ENCODE peak calls at places on chromosomes 12 and 14, in seven cellular contexts. X, M, S, G, P, K and V are unnamed samples.

GRCh38 chr14:69845787-69846186 is 33.4 kb upstream of the SMOC1 start:
- DNase-seq in M (no peak), G (no peak), X (no peak), P (no peak), S (no peak), K (no peak), V (no peak)

GRCh38 chr12:112988224-112988623 is 9.9 kb downstream of the OAS2 start:
- DNase-seq in G (no peak), K (no peak), X (no peak), P (no peak), S (no peak), M (no peak), V (no peak)

GRCh38 chr12:118102070-118102469 is 1.7 kb downstream of the VSIG10 start:
- DNase-seq in P (peak), X (no peak), S (peak), K (no peak), G (no peak), M (no peak), V (no peak)

GRCh38 chr12:66500841-66501240 is 178.0 kb downstream of the GRIP1 start:
- DNase-seq in G (no peak), M (no peak), P (no peak), K (no peak), S (no peak), X (no peak), V (no peak)

GRCh38 chr14:89429206-89430091 is 12.4 kb upstream of the FOXN3 start:
- DNase-seq in P (peak), X (no peak), S (peak), G (no peak), M (peak), K (no peak), V (no peak)

GRCh38 chr12:57309420-57309819 is 58.4 kb upstream of the STAC3 start:
- DNase-seq in X (no peak), M (no peak), K (no peak), G (no peak), S (no peak), P (no peak), V (no peak)

GRCh38 chr12:82620917-82621316 is 65.8 kb upstream of the TMTC2 start:
- DNase-seq in P (no peak), S (no peak), M (no peak), X (no peak), K (no peak), G (no peak), V (no peak)

GRCh38 chr14:92362781-92363235 is 39.8 kb downstream of the SLC24A4 start:
- DNase-seq in X (no peak), G (no peak), S (peak), M (no peak), K (no peak), P (no peak), V (no peak)

GRCh38 chr14:74571901-74572828 is 39.9 kb downstream of the LTBP2 start:
- DNase-seq in G (peak), M (peak), P (no peak), S (peak), X (no peak), K (peak), V (no peak)

GRCh38 chr14:89801128-89801527 is 153.4 kb downstream of the EFCAB11 start:
- DNase-seq in K (no peak), M (no peak), P (no peak), S (no peak), G (no peak), X (no peak), V (no peak)

GRCh38 chr14:55782166-55782565 is 202.2 kb downstream of the KTN1 start:
- DNase-seq in M (no peak), P (no peak), X (no peak), G (no peak), S (no peak), K (no peak), V (no peak)

GRCh38 chr14:57845802-57846531 is 19.9 kb downstream of the SLC35F4 start:
- DNase-seq in S (no peak), G (no peak), M (no peak), X (no peak), P (no peak), K (no peak), V (no peak)

GRCh38 chr12:57834086-57834876 is 12.2 kb downstream of the CTDSP2 start:
- DNase-seq in K (no peak), S (no peak), X (no peak), M (no peak), G (no peak), P (no peak), V (no peak)

GRCh38 chr12:83150465-83151189 is 463.9 kb downstream of the TMTC2 start:
- DNase-seq in G (no peak), P (no peak), K (no peak), M (no peak), X (no peak), S (no peak), V (no peak)

GRCh38 chr14:55540847-55541773 is 38.9 kb upstream of the KTN1 start:
- DNase-seq in M (no peak), K (no peak), S (no peak), P (no peak), X (no peak), G (no peak), V (no peak)

GRCh38 chr14:32403688-32404087 is 74.6 kb downstream of the AKAP6 start:
- DNase-seq in M (no peak), G (no peak), S (no peak), K (no peak), X (no peak), P (no peak), V (no peak)

DNA sequence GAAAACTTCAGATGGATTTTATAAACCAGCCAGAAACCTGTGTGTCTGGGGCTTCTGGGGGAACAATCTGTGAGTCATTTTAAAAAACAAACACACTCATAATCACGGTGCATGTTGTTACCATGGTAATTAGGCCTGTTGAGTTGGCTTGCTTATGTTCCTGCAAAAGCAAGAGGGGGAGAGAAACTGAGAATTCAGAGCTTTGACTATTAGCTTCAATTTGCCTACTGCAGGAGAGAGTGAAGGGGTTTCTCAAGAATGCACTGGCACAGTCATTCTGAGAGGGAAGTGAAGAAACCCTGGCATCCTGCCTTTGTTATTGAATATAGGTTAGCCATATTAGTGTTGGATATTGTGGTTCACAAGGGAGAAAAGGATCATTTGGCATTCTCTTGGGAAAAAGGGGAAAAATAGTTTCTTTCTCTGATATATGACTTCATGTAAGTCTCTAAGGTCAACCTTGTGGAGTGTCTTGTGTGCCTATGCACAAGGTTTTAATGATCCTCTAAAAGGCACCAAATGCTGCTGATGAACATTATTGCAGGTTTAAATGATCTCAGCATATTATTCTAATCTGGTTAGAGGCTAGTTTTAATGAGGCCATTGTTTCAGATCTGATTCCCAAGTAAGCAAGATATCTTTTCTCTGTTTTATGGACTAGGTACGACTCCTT is 12.9 kb downstream of the GNG2 start:
- DNase-seq in K (no peak), S (no peak), G (no peak), M (no peak), X (no peak), P (no peak), V (no peak)
- H3K27ac ChIP-seq in K (no peak), S (peak), G (peak), M (no peak), X (no peak), P (no peak), V (peak)

DNA sequence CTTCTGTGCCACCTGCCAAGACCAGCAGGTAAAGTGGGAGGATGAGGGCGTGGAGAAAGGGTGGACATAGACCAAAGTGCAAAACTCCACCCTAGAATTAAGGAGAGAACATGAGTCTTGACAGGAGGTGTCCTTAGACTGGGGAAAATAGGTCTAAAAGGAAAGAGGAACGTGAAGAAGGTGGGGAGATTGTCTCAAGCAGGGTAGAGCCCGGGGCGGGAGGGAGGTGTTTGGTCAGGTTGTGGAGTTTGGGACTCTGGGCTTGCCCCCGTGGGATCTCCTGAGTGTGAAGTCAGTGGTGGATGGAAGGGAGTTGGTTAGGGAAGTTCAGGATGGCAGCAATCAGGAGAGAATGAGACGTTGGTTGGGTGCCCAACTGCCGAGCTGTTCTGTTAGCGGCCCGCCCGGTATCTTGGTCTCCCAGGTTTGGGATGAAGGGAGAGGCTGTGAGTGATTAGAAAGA is 386 bp downstream of the DGKA start:
- DNase-seq in S (peak), G (peak), M (no peak), K (no peak), X (no peak), P (no peak), V (no peak)
- TF ChIP-seq POLR2A in S (peak), G (peak), M (no peak), K (no peak), X (no peak), P (no peak), V (no peak)

DNA sequence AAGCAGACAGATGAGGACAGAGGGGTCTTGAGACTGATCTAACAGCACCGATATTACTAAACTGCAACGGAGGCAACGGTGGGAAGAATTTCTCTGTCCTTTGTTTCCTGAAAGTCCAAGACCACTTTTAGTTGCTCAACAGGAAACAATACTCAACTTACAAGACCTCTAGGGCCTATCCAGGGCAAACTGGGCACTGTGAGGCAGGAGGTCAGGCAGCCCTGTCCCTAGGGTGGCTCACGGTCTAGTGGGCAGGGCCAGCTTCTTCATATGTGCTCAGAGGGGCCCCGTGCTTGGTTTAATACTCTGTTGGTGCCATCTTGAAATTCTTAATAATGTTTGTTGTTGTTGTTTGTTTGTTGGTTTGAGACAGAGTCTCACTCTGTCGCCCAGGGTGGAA is 14.2 kb downstream of the SSH1 start:
- DNase-seq in M (no peak), P (no peak), S (no peak), X (no peak), G (no peak), K (no peak), V (no peak)
- H3K27ac ChIP-seq in M (no peak), P (no peak), S (peak), X (no peak), G (no peak), K (peak), V (peak)

DNA sequence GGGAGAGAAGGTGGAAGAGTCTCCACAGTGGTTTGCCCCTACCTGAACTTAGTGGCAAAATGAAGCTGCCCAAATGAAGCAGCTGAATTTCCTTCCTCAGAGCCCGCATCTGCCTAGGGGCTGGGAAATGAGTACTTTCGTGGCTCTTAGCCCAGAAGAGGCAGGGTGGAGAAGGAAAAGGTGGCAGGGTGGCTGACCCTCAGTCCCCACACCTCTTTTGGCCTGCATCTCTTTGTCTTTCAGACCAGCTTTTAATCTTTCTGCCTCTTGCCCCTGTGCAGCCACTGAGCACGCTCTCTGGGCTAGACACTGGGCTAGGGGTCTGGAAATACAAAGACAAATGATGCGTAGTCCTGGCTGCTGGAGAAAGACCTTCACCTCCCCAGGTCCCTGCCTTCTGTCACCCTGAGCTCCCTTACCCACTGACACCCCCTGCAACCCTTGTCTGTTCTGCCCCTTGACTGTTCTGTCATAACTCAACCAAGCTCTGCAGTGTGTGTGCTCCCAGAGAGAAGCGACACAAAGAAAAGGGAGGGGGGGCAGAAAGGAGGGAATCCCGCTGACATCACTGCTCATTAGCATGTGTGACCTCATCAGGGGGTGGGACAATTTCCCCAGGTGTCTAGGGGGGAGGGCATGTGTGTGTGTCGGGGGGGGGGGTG is 362 bp upstream of the REM2 start:
- DNase-seq in M (no peak), X (no peak), G (no peak), K (no peak), P (peak), S (peak), V (peak)
- TF ChIP-seq POLR2A in M (no peak), X (no peak), G (no peak), K (no peak), P (no peak), S (no peak), V (no peak)